ENCODE peak calls at places on chromosomes 5 and 9, in six cellular contexts. T is lower lobe of right lung, L is foreskin fibroblast, A is neural progenitor cell, N is uterus, H is SJCRH30. Y is an unnamed sample.

GRCh38 chr5:180074462-180074861 is 2.9 kb upstream of the RNF130 start:
- DNase-seq in A (no peak), L (no peak), N (no peak), T (no peak), H (no peak), Y (no peak)

GRCh38 chr5:143448518-143448917 is 45.0 kb upstream of the NR3C1 start:
- DNase-seq in H (no peak), T (no peak), N (no peak), A (no peak), L (no peak), Y (no peak)

GRCh38 chr9:134388289-134388808 is 62.1 kb downstream of the RXRA start:
- DNase-seq in T (no peak), H (no peak), A (no peak), N (no peak), L (no peak), Y (no peak)

GRCh38 chr9:90702431-90702830 is 59.8 kb upstream of the DIRAS2 start:
- DNase-seq in L (no peak), T (no peak), N (no peak), H (no peak), A (no peak), Y (no peak)

GRCh38 chr5:170971-171800 is 20.1 kb upstream of the LRRC14B start:
- DNase-seq in L (no peak), H (no peak), A (no peak), T (peak), N (no peak), Y (no peak)

GRCh38 chr5:142846402-142846801 is 76.2 kb downstream of the ARHGAP26 start:
- DNase-seq in A (no peak), T (no peak), L (no peak), H (no peak), N (no peak), Y (no peak)

GRCh38 chr9:91555132-91555531 is 131.5 kb upstream of the NFIL3 start:
- DNase-seq in A (no peak), N (no peak), H (no peak), T (no peak), L (peak), Y (no peak)

GRCh38 chr5:145887976-145888574 is 15.3 kb upstream of the GRXCR2 start:
- DNase-seq in T (no peak), H (no peak), L (peak), A (peak), N (no peak), Y (no peak)

GRCh38 chr9:128886211-128886826 is 4.4 kb downstream of the LRRC8A start:
- DNase-seq in H (peak), L (no peak), N (no peak), A (no peak), T (no peak), Y (no peak)

GRCh38 chr5:115575167-115576070 is 26.9 kb downstream of the TICAM2 start:
- DNase-seq in L (peak), T (no peak), H (no peak), N (no peak), A (no peak), Y (no peak)

GRCh38 chr9:116504893-116505480 is 182.1 kb upstream of the TRIM32 start:
- DNase-seq in H (no peak), L (no peak), A (no peak), N (no peak), T (no peak), Y (no peak)

GRCh38 chr5:91049800-91050199 is 333.3 kb downstream of the ARRDC3 start:
- DNase-seq in A (no peak), T (no peak), N (no peak), L (peak), H (no peak), Y (no peak)

GRCh38 chr9:113398796-113399195 is 2.3 kb downstream of the ALAD start:
- DNase-seq in N (no peak), H (no peak), A (no peak), T (no peak), L (no peak), Y (no peak)

GRCh38 chr9:85508616-85509015 is 233.1 kb downstream of the AGTPBP1 start:
- DNase-seq in H (no peak), L (no peak), N (no peak), T (no peak), A (peak), Y (no peak)

GRCh38 chr5:17127743-17128231 is 89.6 kb upstream of the BASP1 start:
- DNase-seq in T (no peak), L (peak), H (no peak), N (no peak), A (no peak), Y (no peak)

GRCh38 chr9:98142925-98143481 is 24.0 kb upstream of the TRIM14 start:
- DNase-seq in A (no peak), T (no peak), L (no peak), N (no peak), H (no peak), Y (no peak)

GRCh38 chr9:127224178-127224882 is 40.2 kb upstream of the GARNL3 start:
- DNase-seq in H (peak), N (peak), T (peak), A (peak), L (peak), Y (peak)

GRCh38 chr9:122158202-122158601 is 1.4 kb downstream of the NDUFA8 start:
- DNase-seq in A (peak), L (peak), T (no peak), N (no peak), H (peak), Y (peak)

GRCh38 chr5:15521349-15521937 is 21.5 kb downstream of the FBXL7 start:
- DNase-seq in A (no peak), L (peak), H (no peak), N (no peak), T (no peak), Y (no peak)

GRCh38 chr9:124511426-124511840 is 4.2 kb upstream of the NR5A1 start:
- DNase-seq in A (no peak), T (no peak), H (no peak), L (no peak), N (no peak), Y (no peak)

GRCh38 chr5:157548513-157549282 is 26.9 kb downstream of the ADAM19 start:
- DNase-seq in H (no peak), A (no peak), T (no peak), N (no peak), L (peak), Y (no peak)

GRCh38 chr5:58887721-58888409 is 305.0 kb downstream of the RAB3C start:
- DNase-seq in N (peak), A (no peak), T (no peak), L (peak), H (no peak), Y (peak)

GRCh38 chr9:37486616-37487544 is 1.1 kb downstream of the POLR1E start:
- DNase-seq in T (no peak), A (no peak), L (peak), N (peak), H (peak), Y (no peak)

GRCh38 chr9:91207481-91207888 is 154.2 kb downstream of the AUH start:
- DNase-seq in T (no peak), H (no peak), A (no peak), L (peak), N (no peak), Y (no peak)

GRCh38 chr9:14498824-14499223 is 184.9 kb upstream of the NFIB start:
- DNase-seq in H (no peak), L (no peak), A (no peak), N (no peak), T (no peak), Y (no peak)

GRCh38 chr5:125835293-125836172 is 587.7 kb upstream of the GRAMD2B start:
- DNase-seq in L (peak), A (peak), N (peak), H (peak), T (no peak), Y (peak)

GRCh38 chr5:91225848-91226686 is 157.1 kb downstream of the ARRDC3 start:
- DNase-seq in T (peak), N (no peak), L (no peak), H (peak), A (peak), Y (peak)

GRCh38 chr9:93252781-93253530 is 69.0 kb downstream of the WNK2 start:
- DNase-seq in L (no peak), N (no peak), A (no peak), T (peak), H (no peak), Y (no peak)

GRCh38 chr9:10704720-10705119 is 91.9 kb upstream of the PTPRD start:
- DNase-seq in N (no peak), A (no peak), H (no peak), T (no peak), L (no peak), Y (no peak)

GRCh38 chr5:60916646-60917045 is 28.2 kb downstream of the ERCC8 start:
- DNase-seq in N (no peak), T (no peak), A (no peak), H (no peak), L (peak), Y (no peak)

GRCh38 chr5:541888-542692 is 17.8 kb upstream of the SLC9A3 start:
- DNase-seq in H (no peak), A (no peak), L (no peak), N (no peak), T (peak), Y (no peak)

DNA sequence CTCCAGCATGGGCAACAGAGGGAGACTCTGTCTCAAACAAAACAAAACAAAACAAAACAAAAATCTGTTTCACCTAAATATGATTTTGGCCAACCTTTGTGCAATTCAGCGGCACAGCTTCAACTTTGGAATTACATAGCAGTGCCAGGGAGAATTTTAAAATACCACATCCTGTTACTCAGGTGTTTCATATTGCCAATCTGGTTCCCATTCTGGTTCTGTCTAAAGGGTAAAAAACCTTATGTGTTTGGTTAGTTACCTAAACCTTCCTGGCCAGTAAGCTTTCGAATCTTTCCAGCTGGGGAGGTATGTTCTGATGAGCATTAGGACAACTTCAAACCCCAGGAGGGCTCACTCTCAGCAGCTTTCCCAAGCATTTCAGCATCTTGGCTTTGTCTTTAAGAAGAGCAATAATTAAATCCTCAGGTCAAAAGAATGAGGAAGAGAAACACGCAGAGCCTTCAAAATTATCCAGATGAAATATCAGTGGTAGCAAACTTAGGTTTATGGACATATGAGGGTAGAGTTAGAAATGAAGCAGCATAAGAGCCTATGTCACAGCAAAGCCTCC is 2.7 kb downstream of the DAB2 start:
- DNase-seq in H (no peak), L (no peak), N (no peak), T (no peak), A (no peak), Y (no peak)
- H3K4me3 ChIP-seq in H (no peak), L (peak), N (no peak), T (peak), A (no peak), Y (no peak)

GRCh38 chr5:37837101-37838032 is 2.5 kb downstream of the GDNF start:
- DNase-seq in T (peak), H (peak), L (peak), N (peak), A (peak), Y (peak)

GRCh38 chr5:37835400-37835973 is 4.4 kb downstream of the GDNF start:
- DNase-seq in L (no peak), N (no peak), T (no peak), H (no peak), A (no peak), Y (no peak)

GRCh38 chr5:37836173-37837100 is 3.4 kb downstream of the GDNF start:
- DNase-seq in A (peak), N (no peak), L (peak), T (no peak), H (peak), Y (no peak)

GRCh38 chr5:37833990-37834389 is 5.9 kb downstream of the GDNF start:
- DNase-seq in L (no peak), N (no peak), A (peak), H (no peak), T (no peak), Y (no peak)

DNA sequence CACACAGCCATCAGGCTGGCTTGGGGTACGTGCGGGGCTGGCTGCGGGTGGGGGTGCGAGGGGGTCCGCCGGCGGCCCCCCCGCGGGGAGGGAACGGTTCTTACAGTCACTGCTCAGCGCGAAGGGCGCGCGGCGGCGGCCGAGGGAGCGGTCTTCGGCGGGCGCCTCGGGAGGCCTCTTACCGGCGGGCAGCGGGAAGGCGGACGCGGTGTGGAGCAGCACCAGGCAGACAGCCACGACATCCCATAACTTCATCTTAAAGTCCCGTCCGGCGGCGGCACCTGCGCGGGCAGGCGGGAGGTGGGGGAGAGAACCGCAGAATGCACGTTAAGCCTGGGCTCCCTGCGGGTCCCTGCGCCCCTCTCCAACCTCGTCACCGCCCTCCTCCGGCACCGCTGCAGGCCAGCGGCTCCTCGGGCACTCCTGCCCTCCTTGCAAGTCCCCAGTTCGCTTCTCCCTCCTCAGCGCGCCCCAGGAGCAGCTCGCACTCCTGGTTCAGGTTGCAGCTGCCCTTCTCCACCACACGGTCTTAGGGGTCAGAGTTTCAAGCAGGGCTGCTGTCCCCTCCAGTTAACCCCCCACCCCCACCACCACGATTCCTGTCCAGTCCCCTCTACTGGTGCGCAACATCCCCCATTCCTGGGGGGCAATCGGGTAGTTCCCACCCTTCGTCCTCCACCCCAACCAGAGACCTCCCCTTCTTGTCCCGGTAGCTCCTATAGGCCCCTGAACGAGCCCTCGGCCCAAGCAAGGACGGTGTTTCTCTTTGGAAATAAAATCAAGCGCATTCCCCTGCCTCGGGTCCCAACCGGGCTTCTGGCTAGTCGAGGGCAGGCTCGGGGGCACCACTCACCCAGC is 5.1 kb downstream of the GDNF start:
- DNase-seq in N (no peak), A (peak), H (no peak), T (no peak), L (peak), Y (no peak)
- H3K4me3 ChIP-seq in N (no peak), A (peak), H (no peak), T (no peak), L (no peak), Y (no peak)

GRCh38 chr5:35857004-35857345 is 284 bp downstream of the IL7R start:
- DNase-seq in A (no peak), N (no peak), H (no peak), T (no peak), L (peak), Y (no peak)
- H3K4me3 ChIP-seq in A (no peak), N (no peak), H (no peak), T (peak), L (no peak), Y (peak)

GRCh38 chr5:150246424-150246823 is 43.1 kb downstream of the CAMK2A start:
- DNase-seq in T (no peak), H (no peak), N (no peak), L (no peak), A (no peak), Y (no peak)
- H3K4me3 ChIP-seq in T (no peak), H (no peak), N (no peak), L (no peak), A (no peak), Y (no peak)

Y was measured in Jurkat, Clone E6-1.